ENCODE peak calls at places on chromosomes 4 and X, in eight cellular contexts. E is DMS153, H is RWPE1, K is HAP-1, J is T-helper 17 cell, C is T-helper 2 cell, R is AG08395, Q is ELR. N is an unnamed sample.

GRCh38 chr4:118282692-118283091 is 70.1 kb downstream of the PRSS12 start:
- DNase-seq in C (no peak), Q (peak), H (peak), J (no peak), E (no peak), R (peak), K (no peak), N (no peak)

GRCh38 chr4:38366997-38367396 is 297.0 kb upstream of the KLF3 start:
- DNase-seq in C (no peak), H (no peak), E (no peak), R (no peak), J (no peak), K (no peak), Q (no peak), N (no peak)

GRCh38 chrX:17453791-17454190 is 78.8 kb downstream of the NHS start:
- DNase-seq in C (no peak), J (no peak), H (no peak), E (no peak), K (no peak), Q (no peak), R (no peak), N (no peak)

GRCh38 chr4:15355464-15355863 is 72.4 kb upstream of the C1QTNF7 start:
- DNase-seq in K (no peak), C (no peak), E (no peak), J (no peak), H (no peak), Q (no peak), R (no peak), N (no peak)

GRCh38 chr4:73259552-73260140 is 1.0 kb upstream of the ANKRD17 start:
- DNase-seq in K (peak), C (no peak), R (no peak), Q (peak), H (no peak), E (no peak), J (no peak), N (no peak)

GRCh38 chrX:1493877-1494510 is 41.3 kb upstream of the ASMTL start:
- DNase-seq in R (no peak), H (no peak), K (no peak), Q (peak), C (no peak), J (no peak), E (no peak), N (no peak)

GRCh38 chr4:11720292-11720691 is 291.6 kb upstream of the HS3ST1 start:
- DNase-seq in Q (peak), C (no peak), E (no peak), H (peak), J (no peak), K (no peak), R (no peak), N (no peak)

GRCh38 chrX:71910526-71911022 is at the start of gene NHSL2:
- DNase-seq in H (no peak), Q (peak), C (peak), J (no peak), E (no peak), R (no peak), K (peak), N (no peak)

GRCh38 chr4:109730294-109731051 is 603 bp upstream of the PLA2G12A start:
- DNase-seq in R (peak), C (no peak), J (peak), H (peak), K (peak), E (peak), Q (peak), N (no peak)